ENCODE peak calls at places on chromosomes 16 and 17, in four cellular contexts. One of them, this sample, is unnamed.

GRCh38 chr17:385836-386144 is 33.2 kb upstream of the RPH3AL start:
- ATAC-seq in right lobe of liver: no peak
- ATAC-seq in K562: peak; percentile 77
- ATAC-seq in A549: peak; percentile 68
- ATAC-seq in this sample: no peak

GRCh38 chr16:30972872-30973271 is 12.1 kb upstream of the HSD3B7 start:
- ATAC-seq in right lobe of liver: no peak
- ATAC-seq in K562: peak; percentile 69
- ATAC-seq in A549: peak; percentile 66
- ATAC-seq in this sample: no peak

GRCh38 chr17:80992948-80993624 is 1.4 kb downstream of the CHMP6 start:
- ATAC-seq in K562: no peak
- ATAC-seq in right lobe of liver: no peak
- ATAC-seq in A549: no peak
- ATAC-seq in this sample: no peak

GRCh38 chr17:40251576-40251975 is 32.5 kb downstream of the WIPF2 start:
- ATAC-seq in right lobe of liver: peak; percentile 94
- ATAC-seq in K562: peak; percentile 32
- ATAC-seq in A549: peak; percentile 77
- ATAC-seq in this sample: peak; percentile 75

GRCh38 chr17:30235386-30236296 is at the start of gene SLC6A4:
- ATAC-seq in right lobe of liver: peak; percentile 20
- ATAC-seq in A549: peak; percentile 21
- ATAC-seq in K562: no peak
- ATAC-seq in this sample: no peak

GRCh38 chr16:50450957-50451356 is 82.2 kb upstream of the BRD7 start:
- ATAC-seq in right lobe of liver: no peak
- ATAC-seq in A549: no peak
- ATAC-seq in K562: no peak
- ATAC-seq in this sample: no peak

GRCh38 chr17:12568358-12569251 is 97.1 kb upstream of the MYOCD start:
- ATAC-seq in K562: no peak
- ATAC-seq in right lobe of liver: no peak
- ATAC-seq in A549: peak; percentile 24
- ATAC-seq in this sample: no peak

GRCh38 chr17:8311131-8311790 is 1.2 kb downstream of the ARHGEF15 start:
- ATAC-seq in A549: no peak
- ATAC-seq in K562: no peak
- ATAC-seq in right lobe of liver: peak; percentile 51
- ATAC-seq in this sample: peak; percentile 27

GRCh38 chr16:56938664-56939513 is 6.9 kb downstream of the HERPUD1 start:
- ATAC-seq in A549: no peak
- ATAC-seq in right lobe of liver: no peak
- ATAC-seq in K562: no peak
- ATAC-seq in this sample: no peak

GRCh38 chr16:73846292-73846849 is 450.2 kb upstream of the PSMD7 start:
- ATAC-seq in K562: no peak
- ATAC-seq in right lobe of liver: no peak
- ATAC-seq in A549: no peak
- ATAC-seq in this sample: no peak

GRCh38 chr17:35376245-35376644 is 2.8 kb upstream of the SLFN11 start:
- ATAC-seq in right lobe of liver: no peak
- ATAC-seq in K562: no peak
- ATAC-seq in A549: no peak
- ATAC-seq in this sample: no peak

GRCh38 chr16:11032922-11033291 is 88.5 kb downstream of the CLEC16A start:
- ATAC-seq in K562: peak; percentile 61
- ATAC-seq in right lobe of liver: no peak
- ATAC-seq in A549: no peak
- ATAC-seq in this sample: peak; percentile 87

GRCh38 chr16:20385844-20386832 is 18.4 kb downstream of the PDILT start:
- ATAC-seq in A549: no peak
- ATAC-seq in right lobe of liver: peak; percentile 79
- ATAC-seq in K562: peak; percentile 76
- ATAC-seq in this sample: no peak

GRCh38 chr16:11980167-11980844 is 3.8 kb downstream of the SNX29 start:
- ATAC-seq in A549: no peak
- ATAC-seq in right lobe of liver: no peak
- ATAC-seq in K562: no peak
- ATAC-seq in this sample: no peak

GRCh38 chr16:12199524-12199923 is 223.0 kb downstream of the SNX29 start:
- ATAC-seq in right lobe of liver: peak; percentile 26
- ATAC-seq in A549: no peak
- ATAC-seq in K562: no peak
- ATAC-seq in this sample: no peak

GRCh38 chr16:35730251-35730650 is 2270.8 kb downstream of the TP53TG3F start:
- ATAC-seq in right lobe of liver: no peak
- ATAC-seq in A549: no peak
- ATAC-seq in K562: no peak
- ATAC-seq in this sample: no peak

GRCh38 chr17:57422574-57423164 is 166.3 kb downstream of the MSI2 start:
- ATAC-seq in right lobe of liver: peak; percentile 89
- ATAC-seq in A549: peak; percentile 59
- ATAC-seq in K562: no peak
- ATAC-seq in this sample: peak; percentile 43

GRCh38 chr17:12252442-12252841 is 231.8 kb downstream of the MAP2K4 start:
- ATAC-seq in right lobe of liver: no peak
- ATAC-seq in K562: no peak
- ATAC-seq in A549: no peak
- ATAC-seq in this sample: no peak

GRCh38 chr16:19329932-19330331 is 44.4 kb downstream of the CLEC19A start:
- ATAC-seq in right lobe of liver: no peak
- ATAC-seq in A549: no peak
- ATAC-seq in K562: no peak
- ATAC-seq in this sample: no peak

GRCh38 chr16:53784312-53784711 is 80.4 kb downstream of the FTO start:
- ATAC-seq in K562: no peak
- ATAC-seq in right lobe of liver: no peak
- ATAC-seq in A549: no peak
- ATAC-seq in this sample: no peak

GRCh38 chr16:74626741-74627416 is 20.0 kb upstream of the GLG1 start:
- ATAC-seq in K562: no peak
- ATAC-seq in A549: no peak
- ATAC-seq in right lobe of liver: peak; percentile 4
- ATAC-seq in this sample: no peak

GRCh38 chr17:43983515-43984411 is 20.7 kb upstream of the NAGS start:
- ATAC-seq in right lobe of liver: peak; percentile 72
- ATAC-seq in A549: peak; percentile 67
- ATAC-seq in K562: peak; percentile 95
- ATAC-seq in this sample: no peak
- TF ChIP-seq CTCF in right lobe of liver: peak; percentile 28
- TF ChIP-seq CTCF in A549: peak; percentile 53
- TF ChIP-seq CTCF in K562: peak; percentile 51
- TF ChIP-seq CTCF in this sample: no peak

GRCh38 chr17:77503293-77503655 is 362.5 kb downstream of the SEC14L1 start:
- ATAC-seq in A549: no peak
- ATAC-seq in K562: no peak
- ATAC-seq in right lobe of liver: no peak
- ATAC-seq in this sample: no peak
- TF ChIP-seq POLR2A in A549: no peak
- TF ChIP-seq POLR2A in K562: no peak
- TF ChIP-seq POLR2A in right lobe of liver: no peak
- TF ChIP-seq POLR2A in this sample: no peak

DNA sequence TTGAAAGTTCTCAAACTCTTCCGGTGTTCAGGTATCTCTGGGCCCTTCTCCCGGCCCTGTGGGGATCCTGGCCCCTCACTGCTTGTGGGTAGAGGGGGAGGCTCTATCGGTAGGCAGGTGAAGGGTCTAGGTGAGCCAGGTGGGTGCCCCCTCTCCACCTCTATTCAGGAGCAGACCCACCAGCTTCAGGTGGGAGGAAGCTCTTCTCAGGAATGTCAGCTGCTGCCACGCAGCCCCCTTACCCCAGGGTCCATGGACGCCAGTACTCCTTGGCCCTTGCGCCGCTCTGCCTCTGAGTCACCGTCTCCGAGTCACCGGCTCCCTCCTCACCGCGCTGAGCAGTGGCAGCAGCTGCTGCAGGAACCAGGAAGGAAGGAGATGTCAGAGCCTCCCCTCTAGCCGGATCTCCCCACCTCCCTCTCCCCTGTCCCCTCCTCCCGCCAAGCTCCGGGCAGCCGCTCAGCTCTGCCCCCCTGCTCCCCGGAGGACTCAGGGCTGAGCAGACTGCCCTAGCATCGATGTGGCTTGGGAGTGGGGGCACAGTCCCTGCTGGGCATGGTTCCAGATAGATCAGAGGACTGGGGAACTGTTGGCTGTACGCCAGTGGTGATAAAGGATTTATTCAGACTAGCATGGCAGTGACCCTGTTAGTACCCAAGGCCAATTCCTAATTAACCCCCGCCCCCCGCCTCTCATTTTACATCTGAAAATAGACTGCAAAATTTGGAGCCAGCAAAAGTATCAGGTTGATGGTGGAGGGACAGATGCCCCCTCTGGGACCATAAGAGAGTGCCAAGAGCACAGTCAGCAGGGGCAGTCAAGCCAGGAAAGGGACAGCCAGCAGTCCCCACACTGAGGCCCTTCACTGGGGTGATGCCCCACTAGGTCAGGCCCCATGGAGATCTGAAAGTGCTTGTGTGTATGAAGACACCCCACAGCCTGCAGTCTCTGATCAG is at the start of gene OSBPL7:
- ATAC-seq in right lobe of liver: peak; percentile 92
- ATAC-seq in A549: peak; percentile 80
- ATAC-seq in K562: peak; percentile 98
- ATAC-seq in this sample: peak; percentile 83
- TF ChIP-seq CTCF in right lobe of liver: peak; percentile 8
- TF ChIP-seq CTCF in A549: peak; percentile 58
- TF ChIP-seq CTCF in K562: peak; percentile 60
- TF ChIP-seq CTCF in this sample: no peak

GRCh38 chr17:62064029-62064790 is 868 bp downstream of the MED13 start:
- ATAC-seq in K562: peak; percentile 14
- ATAC-seq in right lobe of liver: peak; percentile 19
- ATAC-seq in A549: no peak
- ATAC-seq in this sample: no peak

GRCh38 chr17:62067165-62068145 is 2.4 kb upstream of the MED13 start:
- ATAC-seq in right lobe of liver: peak; percentile 24
- ATAC-seq in K562: no peak
- ATAC-seq in A549: no peak
- ATAC-seq in this sample: no peak

GRCh38 chr17:62064791-62065563 is at the start of gene MED13:
- ATAC-seq in K562: peak; percentile 68
- ATAC-seq in A549: peak; percentile 64
- ATAC-seq in right lobe of liver: peak; percentile 40
- ATAC-seq in this sample: peak; percentile 58

GRCh38 chr17:62062936-62063335 is 2.1 kb downstream of the MED13 start:
- ATAC-seq in right lobe of liver: no peak
- ATAC-seq in K562: no peak
- ATAC-seq in A549: no peak
- ATAC-seq in this sample: no peak

GRCh38 chr17:62065611-62066468 is 762 bp upstream of the MED13 start:
- ATAC-seq in right lobe of liver: peak; percentile 94
- ATAC-seq in K562: peak; percentile 96
- ATAC-seq in A549: peak; percentile 93
- ATAC-seq in this sample: peak; percentile 100
- TF ChIP-seq POLR2A in right lobe of liver: peak; percentile 67
- TF ChIP-seq POLR2A in K562: peak; percentile 95
- TF ChIP-seq POLR2A in A549: peak; percentile 75
- TF ChIP-seq POLR2A in this sample: peak; percentile 62

GRCh38 chr17:44326867-44327444 is 2.3 kb upstream of the SLC25A39 start:
- ATAC-seq in A549: peak; percentile 70
- ATAC-seq in K562: peak; percentile 84
- ATAC-seq in right lobe of liver: peak; percentile 80
- ATAC-seq in this sample: peak; percentile 90

GRCh38 chr17:44323359-44324091 is 1.1 kb downstream of the SLC25A39 start:
- ATAC-seq in K562: no peak
- ATAC-seq in A549: no peak
- ATAC-seq in right lobe of liver: no peak
- ATAC-seq in this sample: no peak

GRCh38 chr17:44322236-44322895 is 2.3 kb downstream of the SLC25A39 start:
- ATAC-seq in K562: no peak
- ATAC-seq in right lobe of liver: no peak
- ATAC-seq in A549: no peak
- ATAC-seq in this sample: no peak

GRCh38 chr17:44324092-44324570 is 492 bp downstream of the SLC25A39 start:
- ATAC-seq in K562: peak; percentile 15
- ATAC-seq in right lobe of liver: no peak
- ATAC-seq in A549: peak; percentile 5
- ATAC-seq in this sample: no peak

DNA sequence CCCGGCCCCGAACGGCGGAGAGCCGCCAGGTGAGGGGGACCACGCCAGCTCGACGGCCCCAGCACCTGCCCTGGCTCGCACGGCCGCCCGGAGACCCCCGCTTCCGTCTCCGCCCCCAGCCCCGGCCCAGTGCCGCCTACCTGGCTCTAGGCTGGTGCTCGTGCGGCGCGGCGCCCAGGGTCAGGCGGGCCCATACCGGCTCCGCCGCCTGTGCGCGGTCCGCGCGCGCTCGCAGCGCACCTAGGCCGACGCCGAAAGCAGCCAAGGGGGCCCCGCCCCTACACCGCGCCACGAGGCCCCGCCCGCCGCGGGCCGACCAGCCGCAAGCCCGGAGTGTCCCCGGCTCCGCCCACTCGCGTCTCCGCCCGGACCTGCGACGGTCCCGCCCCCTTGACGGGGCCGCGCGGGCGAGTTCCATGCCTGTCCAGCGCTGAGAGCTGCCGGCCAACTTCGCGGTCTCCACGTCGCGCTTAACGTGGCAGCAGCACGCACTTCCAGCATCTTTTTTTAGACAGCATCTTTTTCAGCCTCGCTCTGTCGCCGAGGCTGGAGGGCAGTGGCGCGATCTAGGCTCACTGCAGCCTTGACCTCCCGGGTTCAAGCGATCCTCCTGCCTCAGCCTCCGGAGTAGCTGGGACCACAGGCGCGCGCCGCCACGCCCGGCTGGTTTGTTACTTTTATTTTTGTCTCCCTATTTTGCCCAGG is at the start of gene SLC25A39:
- ATAC-seq in K562: peak; percentile 85
- ATAC-seq in right lobe of liver: peak; percentile 88
- ATAC-seq in A549: peak; percentile 63
- ATAC-seq in this sample: peak; percentile 89
- TF ChIP-seq CTCF in K562: no peak
- TF ChIP-seq CTCF in right lobe of liver: no peak
- TF ChIP-seq CTCF in A549: no peak
- TF ChIP-seq CTCF in this sample: no peak

DNA sequence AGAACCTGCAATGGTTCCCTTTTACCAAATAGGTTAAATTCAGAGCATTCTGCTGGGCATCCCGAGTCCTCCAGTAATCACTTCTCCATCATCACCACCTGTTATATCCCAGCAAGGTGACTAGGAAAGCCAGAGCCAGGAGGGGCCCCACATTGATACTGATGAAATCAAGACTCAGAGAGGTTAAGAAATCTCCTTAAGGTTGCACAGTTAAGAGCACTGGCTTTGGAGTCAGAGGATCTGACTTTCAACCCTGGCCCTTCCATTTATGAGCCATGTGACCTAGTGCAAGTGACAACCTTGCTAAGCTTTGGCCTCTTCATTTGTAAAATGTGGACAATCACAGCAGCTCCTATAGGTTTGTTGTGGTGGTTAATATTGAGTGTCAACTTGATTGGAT is 194.1 kb upstream of the ASIC2 start:
- ATAC-seq in A549: no peak
- ATAC-seq in K562: no peak
- ATAC-seq in right lobe of liver: no peak
- ATAC-seq in this sample: no peak
- TF ChIP-seq POLR2A in A549: no peak
- TF ChIP-seq POLR2A in K562: no peak
- TF ChIP-seq POLR2A in right lobe of liver: no peak
- TF ChIP-seq POLR2A in this sample: no peak

This sample was measured in gastroesophageal sphincter.